ENCODE peak calls at places on chromosomes 16 and 17, in six cellular contexts. H is tibial artery, G is A549, M is cardiac fibroblast, W is EL, O is anterior cingulate cortex. A is an unnamed sample.

GRCh38 chr17:73172252-73172651 is 7.4 kb downstream of the SSTR2 start:
- DNase-seq in M (no peak), H (no peak), G (no peak), O (no peak), W (no peak), A (no peak)

GRCh38 chr16:57791903-57792461 is 10.3 kb downstream of the KIFC3 start:
- DNase-seq in H (no peak), W (no peak), O (no peak), M (no peak), G (no peak), A (no peak)

GRCh38 chr16:82761236-82761635 is 134.5 kb downstream of the CDH13 start:
- DNase-seq in W (peak; percentile 70), H (peak; percentile 97), O (peak; percentile 33), G (no peak), M (peak; percentile 86), A (peak; percentile 81)

GRCh38 chr17:59387351-59388069 is 56.1 kb downstream of the YPEL2 start:
- DNase-seq in G (no peak), M (no peak), O (no peak), W (no peak), H (no peak), A (no peak)

GRCh38 chr17:14745541-14745940 is 444.7 kb downstream of the HS3ST3B1 start:
- DNase-seq in H (no peak), M (peak; percentile 73), O (no peak), G (no peak), W (no peak), A (peak; percentile 77)

GRCh38 chr16:87924937-87925670 is 11.2 kb downstream of the CA5A start:
- DNase-seq in G (no peak), O (no peak), W (no peak), M (no peak), H (no peak), A (no peak)

GRCh38 chr17:72618018-72618509 is 474.4 kb downstream of the SLC39A11 start:
- DNase-seq in M (no peak), W (no peak), G (no peak), H (no peak), O (no peak), A (no peak)

GRCh38 chr16:69691980-69692911 is 34.1 kb downstream of the NQO1 start:
- DNase-seq in G (no peak), W (no peak), O (no peak), M (peak; percentile 49), H (no peak), A (peak; percentile 59)

GRCh38 chr16:53085539-53086450 is 31.0 kb downstream of the CHD9 start:
- DNase-seq in M (no peak), O (no peak), W (no peak), H (peak; percentile 57), G (no peak), A (peak; percentile 80)

GRCh38 chr16:7116734-7117133 is 215.9 kb upstream of the RBFOX1 start:
- DNase-seq in M (no peak), W (no peak), O (no peak), G (no peak), H (no peak), A (no peak)

GRCh38 chr16:68447721-68448359 is 468 bp downstream of the SMPD3 start:
- DNase-seq in H (no peak), O (peak; percentile 52), G (no peak), M (no peak), W (no peak), A (no peak)

GRCh38 chr16:52293209-52293608 is 253.7 kb downstream of the TOX3 start:
- DNase-seq in O (no peak), W (no peak), M (no peak), H (no peak), G (no peak), A (no peak)

GRCh38 chr16:85856585-85856984 is 42.4 kb upstream of the IRF8 start:
- DNase-seq in H (no peak), O (no peak), G (no peak), M (no peak), W (no peak), A (no peak)

GRCh38 chr17:8162997-8163977 is 539 bp upstream of the VAMP2 start:
- DNase-seq in M (no peak), O (no peak), W (no peak), G (peak; percentile 46), H (no peak), A (no peak)